ENCODE peak calls at places on chromosomes 16 and 17, in nine cellular contexts. G is GM23338; P is ELR; W is NCI-H460; V is endothelial cell; D is stimulated activated CD8-positive, alpha-beta memory T cell treated with anti-CD3 and anti-CD28 coated beads, Interleukin-7, amount 100 ng/mL, for 24 hours; Z is posterior cingulate gyrus; K is neural crest cell; E is Calu3. R is an unnamed sample.

GRCh38 chr17:6374761-6375312 is 60.1 kb downstream of the AIPL1 start:
- DNase-seq in G (peak; percentile 61), P (peak; percentile 90), W (no peak), V (no peak), D (peak; percentile 33), Z (peak; percentile 17), K (peak; percentile 28), E (peak; percentile 63), R (peak; percentile 59)

GRCh38 chr16:12420661-12421209 is 383.0 kb downstream of the CPPED1 start:
- DNase-seq in G (no peak), P (peak; percentile 52), W (no peak), V (no peak), D (no peak), Z (no peak), K (no peak), E (no peak), R (no peak)

GRCh38 chr17:7285679-7286078 is 4.2 kb downstream of the SLC2A4 start:
- DNase-seq in G (no peak), P (no peak), W (no peak), V (no peak), D (no peak), Z (no peak), K (no peak), E (no peak), R (no peak)

GRCh38 chr17:859461-860195 is 77.5 kb downstream of the MRM3 start:
- DNase-seq in G (no peak), P (peak; percentile 61), W (no peak), V (no peak), D (no peak), Z (no peak), K (no peak), E (no peak), R (no peak)

GRCh38 chr17:79537061-79537460 is 73.8 kb downstream of the RBFOX3 start:
- DNase-seq in G (no peak), P (no peak), W (no peak), V (no peak), D (no peak), Z (no peak), K (no peak), E (no peak), R (no peak)

GRCh38 chr16:87344931-87345631 is 27.9 kb upstream of the C16orf95 start:
- DNase-seq in G (peak; percentile 36), P (no peak), W (no peak), V (no peak), D (no peak), Z (no peak), K (no peak), E (no peak), R (peak; percentile 66)

GRCh38 chr17:8935194-8935593 is 30.3 kb downstream of the PIK3R5 start:
- DNase-seq in G (peak; percentile 10), P (peak; percentile 74), W (peak; percentile 62), V (no peak), D (peak; percentile 39), Z (no peak), K (no peak), E (no peak), R (no peak)

GRCh38 chr17:33686171-33686570 is 393.1 kb upstream of the ASIC2 start:
- DNase-seq in G (peak; percentile 50), P (peak; percentile 0), W (no peak), V (peak; percentile 47), D (no peak), Z (no peak), K (peak; percentile 25), E (peak; percentile 26), R (no peak)

GRCh38 chr17:70621593-70621992 is 452.3 kb downstream of the KCNJ2 start:
- DNase-seq in G (no peak), P (peak; percentile 9), W (no peak), V (no peak), D (no peak), Z (peak; percentile 24), K (no peak), E (no peak), R (no peak)

GRCh38 chr17:49409066-49409465 is 5.6 kb downstream of the PHB1 start:
- DNase-seq in G (no peak), P (no peak), W (no peak), V (no peak), D (no peak), Z (no peak), K (no peak), E (no peak), R (no peak)

GRCh38 chr17:44589316-44590071 is 32.2 kb downstream of the FZD2 start:
- DNase-seq in G (no peak), P (peak; percentile 12), W (no peak), V (no peak), D (no peak), Z (no peak), K (no peak), E (no peak), R (no peak)

GRCh38 chr17:50219345-50219744 is 17.9 kb upstream of the COL1A1 start:
- DNase-seq in G (no peak), P (peak; percentile 96), W (no peak), V (no peak), D (no peak), Z (no peak), K (no peak), E (peak; percentile 68), R (no peak)

GRCh38 chr16:81754810-81755209 is 24.3 kb upstream of the PLCG2 start:
- DNase-seq in G (no peak), P (no peak), W (no peak), V (no peak), D (no peak), Z (no peak), K (no peak), E (no peak), R (no peak)

GRCh38 chr16:3934491-3935185 is 54.1 kb upstream of the CREBBP start:
- DNase-seq in G (no peak), P (no peak), W (no peak), V (no peak), D (no peak), Z (no peak), K (no peak), E (no peak), R (peak; percentile 8)

GRCh38 chr16:8519179-8519578 is 71.1 kb downstream of the TMEM114 start:
- DNase-seq in G (no peak), P (no peak), W (no peak), V (no peak), D (no peak), Z (no peak), K (no peak), E (no peak), R (no peak)

GRCh38 chr17:4944163-4944553 is 4.1 kb downstream of the RNF167 start:
- DNase-seq in G (peak; percentile 32), P (no peak), W (no peak), V (no peak), D (no peak), Z (no peak), K (no peak), E (no peak), R (no peak)

GRCh38 chr16:88731699-88732098 is 25.4 kb downstream of the CTU2 start:
- DNase-seq in G (no peak), P (peak; percentile 40), W (no peak), V (no peak), D (no peak), Z (no peak), K (no peak), E (no peak), R (no peak)

R was measured in NCI-H1417.